ENCODE peak calls at places on chromosomes 13 and 19, in six cellular contexts. One of them, this sample, is unnamed.

GRCh38 chr19:43765109-43765876 is 10.5 kb upstream of the SMG9 start:
- DNase-seq in fibroblast of mammary gland: peak; percentile 97
- DNase-seq in CD4-positive, alpha-beta T cell: peak; percentile 63
- DNase-seq in IMR-90: peak; percentile 97
- DNase-seq in AG10803: peak; percentile 96
- DNase-seq in heart left ventricle: no peak
- DNase-seq in this sample: peak; percentile 99

GRCh38 chr19:8132858-8133458 is 16.4 kb downstream of the FBN3 start:
- DNase-seq in fibroblast of mammary gland: no peak
- DNase-seq in CD4-positive, alpha-beta T cell: no peak
- DNase-seq in IMR-90: no peak
- DNase-seq in AG10803: no peak
- DNase-seq in heart left ventricle: no peak
- DNase-seq in this sample: no peak

GRCh38 chr13:104757712-104758111 is 1691.5 kb upstream of the SLC10A2 start:
- DNase-seq in fibroblast of mammary gland: no peak
- DNase-seq in CD4-positive, alpha-beta T cell: no peak
- DNase-seq in IMR-90: no peak
- DNase-seq in AG10803: no peak
- DNase-seq in heart left ventricle: no peak
- DNase-seq in this sample: peak; percentile 52

GRCh38 chr13:84870190-84870589 is 929.0 kb downstream of the SLITRK6 start:
- DNase-seq in fibroblast of mammary gland: peak; percentile 1
- DNase-seq in CD4-positive, alpha-beta T cell: no peak
- DNase-seq in IMR-90: no peak
- DNase-seq in AG10803: no peak
- DNase-seq in heart left ventricle: no peak
- DNase-seq in this sample: no peak

GRCh38 chr19:47144630-47145029 is 14.0 kb downstream of the SAE1 start:
- DNase-seq in fibroblast of mammary gland: no peak
- DNase-seq in CD4-positive, alpha-beta T cell: no peak
- DNase-seq in IMR-90: no peak
- DNase-seq in AG10803: no peak
- DNase-seq in heart left ventricle: no peak
- DNase-seq in this sample: no peak

GRCh38 chr19:12777217-12778019 is 2.1 kb upstream of the HOOK2 start:
- DNase-seq in fibroblast of mammary gland: peak; percentile 74
- DNase-seq in CD4-positive, alpha-beta T cell: peak; percentile 79
- DNase-seq in IMR-90: peak; percentile 68
- DNase-seq in AG10803: peak; percentile 66
- DNase-seq in heart left ventricle: peak; percentile 88
- DNase-seq in this sample: peak; percentile 80

GRCh38 chr19:4970558-4971423 is 1.9 kb downstream of the KDM4B start:
- DNase-seq in fibroblast of mammary gland: peak; percentile 28
- DNase-seq in CD4-positive, alpha-beta T cell: no peak
- DNase-seq in IMR-90: no peak
- DNase-seq in AG10803: no peak
- DNase-seq in heart left ventricle: peak; percentile 68
- DNase-seq in this sample: peak; percentile 53

GRCh38 chr13:27079421-27079958 is 92.1 kb downstream of the USP12 start:
- DNase-seq in fibroblast of mammary gland: peak; percentile 36
- DNase-seq in CD4-positive, alpha-beta T cell: no peak
- DNase-seq in IMR-90: peak; percentile 67
- DNase-seq in AG10803: peak; percentile 98
- DNase-seq in heart left ventricle: no peak
- DNase-seq in this sample: no peak

GRCh38 chr19:3402631-3403443 is 36.5 kb downstream of the NFIC start:
- DNase-seq in fibroblast of mammary gland: no peak
- DNase-seq in CD4-positive, alpha-beta T cell: no peak
- DNase-seq in IMR-90: no peak
- DNase-seq in AG10803: no peak
- DNase-seq in heart left ventricle: no peak
- DNase-seq in this sample: no peak

GRCh38 chr13:38012096-38012495 is 142.5 kb upstream of the TRPC4 start:
- DNase-seq in fibroblast of mammary gland: no peak
- DNase-seq in CD4-positive, alpha-beta T cell: no peak
- DNase-seq in IMR-90: no peak
- DNase-seq in AG10803: no peak
- DNase-seq in heart left ventricle: no peak
- DNase-seq in this sample: no peak

GRCh38 chr13:28819748-28820098 is 416 bp upstream of the MTUS2 start:
- DNase-seq in fibroblast of mammary gland: peak; percentile 19
- DNase-seq in CD4-positive, alpha-beta T cell: peak; percentile 32
- DNase-seq in IMR-90: peak; percentile 32
- DNase-seq in AG10803: peak; percentile 16
- DNase-seq in heart left ventricle: peak; percentile 79
- DNase-seq in this sample: no peak

GRCh38 chr19:19606021-19606420 is 12.5 kb downstream of the PBX4 start:
- DNase-seq in fibroblast of mammary gland: no peak
- DNase-seq in CD4-positive, alpha-beta T cell: peak; percentile 52
- DNase-seq in IMR-90: peak; percentile 10
- DNase-seq in AG10803: no peak
- DNase-seq in heart left ventricle: no peak
- DNase-seq in this sample: peak; percentile 76

GRCh38 chr19:28710278-28710677 is 502.7 kb downstream of the UQCRFS1 start:
- DNase-seq in fibroblast of mammary gland: peak; percentile 76
- DNase-seq in CD4-positive, alpha-beta T cell: no peak
- DNase-seq in IMR-90: peak; percentile 67
- DNase-seq in AG10803: peak; percentile 74
- DNase-seq in heart left ventricle: no peak
- DNase-seq in this sample: peak; percentile 48

GRCh38 chr13:114147803-114148520 is 15.5 kb upstream of the RASA3 start:
- DNase-seq in fibroblast of mammary gland: no peak
- DNase-seq in CD4-positive, alpha-beta T cell: no peak
- DNase-seq in IMR-90: no peak
- DNase-seq in AG10803: no peak
- DNase-seq in heart left ventricle: no peak
- DNase-seq in this sample: no peak

GRCh38 chr19:53076984-53077383 is 26.2 kb downstream of the ZNF160 start:
- DNase-seq in fibroblast of mammary gland: peak; percentile 40
- DNase-seq in CD4-positive, alpha-beta T cell: no peak
- DNase-seq in IMR-90: peak; percentile 28
- DNase-seq in AG10803: peak; percentile 15
- DNase-seq in heart left ventricle: peak; percentile 67
- DNase-seq in this sample: no peak

GRCh38 chr19:22945560-22945959 is 57.4 kb downstream of the ZNF728 start:
- DNase-seq in fibroblast of mammary gland: peak; percentile 44
- DNase-seq in CD4-positive, alpha-beta T cell: no peak
- DNase-seq in IMR-90: peak; percentile 16
- DNase-seq in AG10803: peak; percentile 2
- DNase-seq in heart left ventricle: no peak
- DNase-seq in this sample: peak; percentile 38

GRCh38 chr19:23887642-23888041 is 27.0 kb upstream of the ZNF726 start:
- DNase-seq in fibroblast of mammary gland: no peak
- DNase-seq in CD4-positive, alpha-beta T cell: no peak
- DNase-seq in IMR-90: no peak
- DNase-seq in AG10803: no peak
- DNase-seq in heart left ventricle: no peak
- DNase-seq in this sample: no peak

GRCh38 chr19:47493378-47494210 is 9.6 kb upstream of the KPTN start:
- DNase-seq in fibroblast of mammary gland: no peak
- DNase-seq in CD4-positive, alpha-beta T cell: no peak
- DNase-seq in IMR-90: no peak
- DNase-seq in AG10803: no peak
- DNase-seq in heart left ventricle: peak; percentile 79
- DNase-seq in this sample: no peak

GRCh38 chr19:53597023-53597422 is 34.8 kb upstream of the DPRX start:
- DNase-seq in fibroblast of mammary gland: no peak
- DNase-seq in CD4-positive, alpha-beta T cell: no peak
- DNase-seq in IMR-90: no peak
- DNase-seq in AG10803: no peak
- DNase-seq in heart left ventricle: no peak
- DNase-seq in this sample: no peak

GRCh38 chr13:79547821-79548220 is 66.9 kb downstream of the NDFIP2 start:
- DNase-seq in fibroblast of mammary gland: no peak
- DNase-seq in CD4-positive, alpha-beta T cell: no peak
- DNase-seq in IMR-90: no peak
- DNase-seq in AG10803: no peak
- DNase-seq in heart left ventricle: no peak
- DNase-seq in this sample: no peak

GRCh38 chr13:105363747-105364177 is 1171.7 kb downstream of the EFNB2 start:
- DNase-seq in fibroblast of mammary gland: no peak
- DNase-seq in CD4-positive, alpha-beta T cell: no peak
- DNase-seq in IMR-90: no peak
- DNase-seq in AG10803: no peak
- DNase-seq in heart left ventricle: no peak
- DNase-seq in this sample: no peak

GRCh38 chr13:114227528-114227927 is 7.2 kb upstream of the CDC16 start:
- DNase-seq in fibroblast of mammary gland: no peak
- DNase-seq in CD4-positive, alpha-beta T cell: no peak
- DNase-seq in IMR-90: no peak
- DNase-seq in AG10803: no peak
- DNase-seq in heart left ventricle: no peak
- DNase-seq in this sample: no peak

GRCh38 chr13:25977216-25977615 is 74.6 kb downstream of the SHISA2 start:
- DNase-seq in fibroblast of mammary gland: no peak
- DNase-seq in CD4-positive, alpha-beta T cell: no peak
- DNase-seq in IMR-90: no peak
- DNase-seq in AG10803: no peak
- DNase-seq in heart left ventricle: no peak
- DNase-seq in this sample: no peak

GRCh38 chr19:46714523-46715106 is 2.3 kb downstream of the PRKD2 start:
- DNase-seq in fibroblast of mammary gland: no peak
- DNase-seq in CD4-positive, alpha-beta T cell: peak; percentile 60
- DNase-seq in IMR-90: no peak
- DNase-seq in AG10803: no peak
- DNase-seq in heart left ventricle: no peak
- DNase-seq in this sample: no peak

GRCh38 chr13:33519561-33520479 is 234.3 kb upstream of the STARD13 start:
- DNase-seq in fibroblast of mammary gland: peak; percentile 90
- DNase-seq in CD4-positive, alpha-beta T cell: no peak
- DNase-seq in IMR-90: peak; percentile 94
- DNase-seq in AG10803: peak; percentile 96
- DNase-seq in heart left ventricle: no peak
- DNase-seq in this sample: no peak

GRCh38 chr19:4985551-4985991 is 16.7 kb downstream of the KDM4B start:
- DNase-seq in fibroblast of mammary gland: peak; percentile 60
- DNase-seq in CD4-positive, alpha-beta T cell: no peak
- DNase-seq in IMR-90: no peak
- DNase-seq in AG10803: no peak
- DNase-seq in heart left ventricle: no peak
- DNase-seq in this sample: no peak

GRCh38 chr13:87999141-87999765 is 328.1 kb downstream of the SLITRK5 start:
- DNase-seq in fibroblast of mammary gland: peak; percentile 29
- DNase-seq in CD4-positive, alpha-beta T cell: no peak
- DNase-seq in IMR-90: peak; percentile 30
- DNase-seq in AG10803: peak; percentile 88
- DNase-seq in heart left ventricle: no peak
- DNase-seq in this sample: peak; percentile 6

DNA sequence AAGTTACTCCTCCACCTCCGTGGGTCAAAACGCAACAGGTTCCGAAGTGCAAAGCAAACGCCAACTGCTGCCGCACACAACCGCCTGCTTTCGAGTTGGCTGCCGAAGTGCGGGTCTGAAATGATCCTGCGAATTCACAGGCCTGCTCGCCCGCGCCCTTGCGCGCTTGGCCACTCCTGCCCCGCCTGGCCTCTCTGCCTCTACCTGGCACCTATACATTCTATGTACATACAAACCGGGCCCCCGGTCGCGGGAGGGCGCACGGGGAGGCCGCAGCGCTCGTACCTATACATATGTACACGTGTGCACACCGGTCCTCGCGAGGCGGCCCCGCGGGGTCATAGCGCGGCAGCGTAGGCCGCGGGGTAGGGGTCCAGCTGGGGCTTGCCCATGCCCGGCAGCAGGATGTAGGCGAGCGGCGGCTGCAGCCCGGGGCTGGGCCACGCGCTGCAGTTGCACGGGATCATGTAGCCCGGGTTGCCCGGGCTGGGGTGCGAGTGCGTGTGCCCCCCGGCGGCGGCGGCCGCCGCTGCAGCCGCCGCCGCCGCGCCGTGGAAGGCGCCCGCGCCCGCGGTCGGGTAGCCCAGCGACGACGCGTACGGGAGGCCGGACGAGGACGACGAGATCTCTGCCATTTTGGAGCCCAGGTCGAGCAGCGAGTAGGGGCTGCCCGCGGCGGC is 1.3 kb downstream of the SOX21 start:
- DNase-seq in fibroblast of mammary gland: no peak
- DNase-seq in CD4-positive, alpha-beta T cell: no peak
- DNase-seq in IMR-90: no peak
- DNase-seq in AG10803: no peak
- DNase-seq in heart left ventricle: no peak
- DNase-seq in this sample: no peak
- TF ChIP-seq CTCF in fibroblast of mammary gland: no peak
- TF ChIP-seq CTCF in CD4-positive, alpha-beta T cell: no peak
- TF ChIP-seq CTCF in IMR-90: peak; percentile 20
- TF ChIP-seq CTCF in AG10803: no peak
- TF ChIP-seq CTCF in heart left ventricle: no peak
- TF ChIP-seq CTCF in this sample: no peak

GRCh38 chr13:98773053-98773452 is 20.6 kb upstream of the SLC15A1 start:
- DNase-seq in fibroblast of mammary gland: no peak
- DNase-seq in CD4-positive, alpha-beta T cell: no peak
- DNase-seq in IMR-90: no peak
- DNase-seq in AG10803: no peak
- DNase-seq in heart left ventricle: no peak
- DNase-seq in this sample: no peak
- TF ChIP-seq CTCF in fibroblast of mammary gland: no peak
- TF ChIP-seq CTCF in CD4-positive, alpha-beta T cell: no peak
- TF ChIP-seq CTCF in IMR-90: no peak
- TF ChIP-seq CTCF in AG10803: no peak
- TF ChIP-seq CTCF in heart left ventricle: no peak
- TF ChIP-seq CTCF in this sample: no peak

DNA sequence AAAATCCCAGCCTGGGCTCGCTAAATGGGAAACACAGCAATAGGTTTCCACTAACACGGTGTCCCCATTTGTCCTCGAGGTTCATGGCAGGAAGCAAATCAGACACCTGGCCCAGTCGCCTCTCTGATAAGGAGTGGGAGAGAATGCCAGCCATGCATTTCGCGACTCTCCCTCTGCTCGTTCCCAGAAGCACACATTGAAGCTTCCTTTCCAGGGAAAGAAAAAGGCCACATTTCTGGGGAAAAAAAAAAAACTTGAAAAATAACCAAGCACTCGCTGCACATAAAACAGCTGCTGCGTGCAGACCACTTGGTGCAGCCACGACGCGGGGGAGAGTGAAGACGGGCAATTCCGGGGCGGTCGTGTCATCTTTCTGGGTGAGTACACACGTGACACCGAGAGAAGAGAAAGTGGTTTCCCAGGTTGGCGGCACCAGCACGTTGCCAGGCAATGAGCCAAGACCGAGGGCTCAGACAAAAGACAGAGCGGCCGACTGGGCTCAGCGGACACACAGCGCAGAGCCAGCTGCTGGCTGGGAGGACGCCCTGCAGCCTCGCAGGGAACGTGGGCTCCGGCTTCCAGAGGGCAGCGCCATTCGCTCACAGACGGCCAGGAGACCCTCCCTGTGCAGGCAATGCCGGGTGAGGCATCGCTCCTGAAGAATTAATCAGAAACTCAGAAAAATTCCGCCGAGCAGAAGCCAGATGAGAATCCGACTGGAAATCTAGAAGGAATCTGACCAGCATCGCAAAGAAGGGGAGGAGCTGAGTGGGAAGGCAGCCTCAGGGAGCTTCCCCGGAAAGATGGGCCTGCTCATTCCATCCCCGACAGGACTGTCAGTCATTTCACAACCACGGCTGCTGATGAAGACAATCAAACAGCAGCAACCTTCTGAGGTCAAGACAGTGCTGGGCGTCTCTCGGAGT is 83.2 kb upstream of the IRS2 start:
- DNase-seq in fibroblast of mammary gland: no peak
- DNase-seq in CD4-positive, alpha-beta T cell: no peak
- DNase-seq in IMR-90: peak; percentile 44
- DNase-seq in AG10803: peak; percentile 66
- DNase-seq in heart left ventricle: peak; percentile 91
- DNase-seq in this sample: no peak
- TF ChIP-seq CTCF in fibroblast of mammary gland: no peak
- TF ChIP-seq CTCF in CD4-positive, alpha-beta T cell: no peak
- TF ChIP-seq CTCF in IMR-90: peak; percentile 13
- TF ChIP-seq CTCF in AG10803: no peak
- TF ChIP-seq CTCF in heart left ventricle: no peak
- TF ChIP-seq CTCF in this sample: no peak

GRCh38 chr19:42436006-42436405 is 6.7 kb downstream of the CXCL17 start:
- DNase-seq in fibroblast of mammary gland: peak; percentile 77
- DNase-seq in CD4-positive, alpha-beta T cell: no peak
- DNase-seq in IMR-90: no peak
- DNase-seq in AG10803: peak; percentile 74
- DNase-seq in heart left ventricle: no peak
- DNase-seq in this sample: no peak
- TF ChIP-seq CTCF in fibroblast of mammary gland: no peak
- TF ChIP-seq CTCF in CD4-positive, alpha-beta T cell: no peak
- TF ChIP-seq CTCF in IMR-90: no peak
- TF ChIP-seq CTCF in AG10803: no peak
- TF ChIP-seq CTCF in heart left ventricle: no peak
- TF ChIP-seq CTCF in this sample: no peak

This sample was measured in MCF 10A.